ENCODE peak calls at places on chromosomes 12 and 14, in seven cellular contexts. One of them, this sample, is unnamed.
A peak's percentile ranks its signal among the peaks of the same experiment; 100 is the strongest.

GRCh38 chr12:82529096-82529495 is 157.6 kb upstream of the TMTC2 start:
- DNase-seq in H1: no peak
- DNase-seq in brain microvascular endothelial cell: no peak
- DNase-seq in cardiac muscle cell: no peak
- DNase-seq in neural progenitor cell: no peak
- DNase-seq in suprapubic skin: no peak
- DNase-seq in tibial artery: no peak
- DNase-seq in this sample: no peak

GRCh38 chr14:102126807-102127455 is 12.8 kb upstream of the WDR20 start:
- DNase-seq in H1: no peak
- DNase-seq in brain microvascular endothelial cell: no peak
- DNase-seq in cardiac muscle cell: no peak
- DNase-seq in neural progenitor cell: no peak
- DNase-seq in suprapubic skin: no peak
- DNase-seq in tibial artery: no peak
- DNase-seq in this sample: no peak

GRCh38 chr12:49358548-49359141 is 8.6 kb upstream of the SPATS2 start:
- DNase-seq in H1: no peak
- DNase-seq in brain microvascular endothelial cell: peak; percentile 59
- DNase-seq in cardiac muscle cell: peak; percentile 80
- DNase-seq in neural progenitor cell: peak; percentile 87
- DNase-seq in suprapubic skin: no peak
- DNase-seq in tibial artery: peak; percentile 60
- DNase-seq in this sample: no peak

GRCh38 chr12:109532721-109533486 is 40.4 kb downstream of the MMAB start:
- DNase-seq in H1: no peak
- DNase-seq in brain microvascular endothelial cell: no peak
- DNase-seq in cardiac muscle cell: no peak
- DNase-seq in neural progenitor cell: no peak
- DNase-seq in suprapubic skin: no peak
- DNase-seq in tibial artery: no peak
- DNase-seq in this sample: no peak

GRCh38 chr12:27999521-27999920 is 27.0 kb upstream of the PTHLH start:
- DNase-seq in H1: no peak
- DNase-seq in brain microvascular endothelial cell: no peak
- DNase-seq in cardiac muscle cell: peak; percentile 51
- DNase-seq in neural progenitor cell: no peak
- DNase-seq in suprapubic skin: no peak
- DNase-seq in tibial artery: no peak
- DNase-seq in this sample: peak; percentile 59

GRCh38 chr12:57150400-57150799 is 3.0 kb upstream of the LRP1-AS start:
- DNase-seq in H1: no peak
- DNase-seq in brain microvascular endothelial cell: no peak
- DNase-seq in cardiac muscle cell: no peak
- DNase-seq in neural progenitor cell: no peak
- DNase-seq in suprapubic skin: no peak
- DNase-seq in tibial artery: no peak
- DNase-seq in this sample: no peak

GRCh38 chr14:105709281-105710118 is 183.1 kb downstream of the TMEM121 start:
- DNase-seq in H1: no peak
- DNase-seq in brain microvascular endothelial cell: no peak
- DNase-seq in cardiac muscle cell: no peak
- DNase-seq in neural progenitor cell: no peak
- DNase-seq in suprapubic skin: no peak
- DNase-seq in tibial artery: no peak
- DNase-seq in this sample: no peak

GRCh38 chr12:15534322-15534721 is 212.0 kb downstream of the PTPRO start:
- DNase-seq in H1: no peak
- DNase-seq in brain microvascular endothelial cell: no peak
- DNase-seq in cardiac muscle cell: peak; percentile 23
- DNase-seq in neural progenitor cell: no peak
- DNase-seq in suprapubic skin: no peak
- DNase-seq in tibial artery: no peak
- DNase-seq in this sample: no peak

GRCh38 chr12:81412940-81413339 is 335.1 kb downstream of the ACSS3 start:
- DNase-seq in H1: no peak
- DNase-seq in brain microvascular endothelial cell: no peak
- DNase-seq in cardiac muscle cell: no peak
- DNase-seq in neural progenitor cell: no peak
- DNase-seq in suprapubic skin: no peak
- DNase-seq in tibial artery: no peak
- DNase-seq in this sample: no peak

GRCh38 chr12:81416571-81416970 is 338.7 kb downstream of the ACSS3 start:
- DNase-seq in H1: no peak
- DNase-seq in brain microvascular endothelial cell: no peak
- DNase-seq in cardiac muscle cell: no peak
- DNase-seq in neural progenitor cell: no peak
- DNase-seq in suprapubic skin: no peak
- DNase-seq in tibial artery: no peak
- DNase-seq in this sample: no peak

GRCh38 chr12:81417056-81417455 is 339.2 kb downstream of the ACSS3 start:
- DNase-seq in H1: no peak
- DNase-seq in brain microvascular endothelial cell: no peak
- DNase-seq in cardiac muscle cell: no peak
- DNase-seq in neural progenitor cell: no peak
- DNase-seq in suprapubic skin: no peak
- DNase-seq in tibial artery: no peak
- DNase-seq in this sample: no peak
- H3K4me3 ChIP-seq in H1: no peak overlapping the region
- H3K4me3 ChIP-seq in brain microvascular endothelial cell: no peak overlapping the region
- H3K4me3 ChIP-seq in cardiac muscle cell: no peak overlapping the region
- H3K4me3 ChIP-seq in neural progenitor cell: no peak overlapping the region
- H3K4me3 ChIP-seq in suprapubic skin: no peak overlapping the region
- H3K4me3 ChIP-seq in tibial artery: no peak overlapping the region
- H3K4me3 ChIP-seq in this sample: no peak overlapping the region

DNA sequence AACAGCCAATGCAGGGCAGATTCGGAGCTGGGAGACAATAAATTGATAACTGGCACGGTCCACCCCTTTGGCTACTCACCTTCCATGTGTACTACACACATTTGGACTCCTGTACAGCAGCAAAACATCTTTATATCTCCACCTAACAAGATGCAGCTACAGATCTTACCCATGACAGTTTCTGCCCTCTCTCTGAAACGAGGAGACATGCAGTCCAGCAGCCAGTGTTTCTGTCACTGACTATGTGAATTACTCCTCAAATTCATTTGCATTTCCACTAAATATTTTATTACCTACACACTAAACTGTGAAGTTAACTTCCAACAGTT is 58.7 kb upstream of the BEGAIN start:
- DNase-seq in H1: no peak
- DNase-seq in brain microvascular endothelial cell: no peak
- DNase-seq in cardiac muscle cell: no peak
- DNase-seq in neural progenitor cell: no peak
- DNase-seq in suprapubic skin: no peak
- DNase-seq in tibial artery: no peak
- DNase-seq in this sample: no peak
- TF ChIP-seq CTCF in H1: no peak
- TF ChIP-seq CTCF in brain microvascular endothelial cell: no peak
- TF ChIP-seq CTCF in cardiac muscle cell: no peak
- TF ChIP-seq CTCF in neural progenitor cell: no peak
- TF ChIP-seq CTCF in suprapubic skin: no peak
- TF ChIP-seq CTCF in tibial artery: no peak
- TF ChIP-seq CTCF in this sample: no peak

GRCh38 chr12:118119449-118119879 is 15.7 kb upstream of the VSIG10 start:
- DNase-seq in H1: peak; percentile 76
- DNase-seq in brain microvascular endothelial cell: no peak
- DNase-seq in cardiac muscle cell: no peak
- DNase-seq in neural progenitor cell: peak; percentile 12
- DNase-seq in suprapubic skin: no peak
- DNase-seq in tibial artery: no peak
- DNase-seq in this sample: no peak
- H3K4me3 ChIP-seq in H1: no peak overlapping the region
- H3K4me3 ChIP-seq in brain microvascular endothelial cell: no peak overlapping the region
- H3K4me3 ChIP-seq in cardiac muscle cell: no peak overlapping the region
- H3K4me3 ChIP-seq in neural progenitor cell: no peak overlapping the region
- H3K4me3 ChIP-seq in suprapubic skin: no peak overlapping the region
- H3K4me3 ChIP-seq in tibial artery: no peak overlapping the region
- H3K4me3 ChIP-seq in this sample: no peak overlapping the region

GRCh38 chr14:92039720-92040430 is at the start of gene TRIP11:
- DNase-seq in H1: peak; percentile 74
- DNase-seq in brain microvascular endothelial cell: peak; percentile 94
- DNase-seq in cardiac muscle cell: peak; percentile 97
- DNase-seq in neural progenitor cell: peak; percentile 96
- DNase-seq in suprapubic skin: peak; percentile 95
- DNase-seq in tibial artery: peak; percentile 96
- DNase-seq in this sample: peak; percentile 62
- TF ChIP-seq CTCF in H1: no peak
- TF ChIP-seq CTCF in brain microvascular endothelial cell: no peak
- TF ChIP-seq CTCF in cardiac muscle cell: no peak
- TF ChIP-seq CTCF in neural progenitor cell: no peak
- TF ChIP-seq CTCF in suprapubic skin: no peak
- TF ChIP-seq CTCF in tibial artery: no peak
- TF ChIP-seq CTCF in this sample: no peak

GRCh38 chr14:69811868-69812252 is 14.8 kb upstream of the SLC10A1 start:
- DNase-seq in H1: no peak
- DNase-seq in brain microvascular endothelial cell: no peak
- DNase-seq in cardiac muscle cell: no peak
- DNase-seq in neural progenitor cell: no peak
- DNase-seq in suprapubic skin: no peak
- DNase-seq in tibial artery: no peak
- DNase-seq in this sample: no peak
- H3K4me3 ChIP-seq in H1: no peak overlapping the region
- H3K4me3 ChIP-seq in brain microvascular endothelial cell: no peak overlapping the region
- H3K4me3 ChIP-seq in cardiac muscle cell: no peak overlapping the region
- H3K4me3 ChIP-seq in neural progenitor cell: no peak overlapping the region
- H3K4me3 ChIP-seq in suprapubic skin: no peak overlapping the region
- H3K4me3 ChIP-seq in tibial artery: no peak overlapping the region
- H3K4me3 ChIP-seq in this sample: no peak overlapping the region

This sample was measured in AG04449.